ENCODE peak calls at places on chromosome 1, in four cellular contexts. E, T, D and O are unnamed samples. For H3K9me3, the result is how much of the 10 kb centered on the place peaks cover.

GRCh38 chr1:227792216-227793078 is 23.0 kb upstream of the PRSS38 start:
- DNase-seq in D (no peak), E (no peak), T (no peak), O (no peak)

GRCh38 chr1:207058878-207059867 is 6.1 kb downstream of the PFKFB2 start:
- DNase-seq in D (peak), E (no peak), T (no peak), O (no peak)

GRCh38 chr1:36605942-36606690 is 123.4 kb upstream of the CSF3R start:
- DNase-seq in E (no peak), D (no peak), T (no peak), O (no peak)

GRCh38 chr1:10692401-10693021 is 103.9 kb downstream of the CASZ1 start:
- DNase-seq in T (no peak), E (peak), D (peak), O (peak)

GRCh38 chr1:9687120-9687875 is 35.8 kb downstream of the PIK3CD start:
- DNase-seq in T (peak), D (peak), E (peak), O (peak)

GRCh38 chr1:222634180-222635013 is 16.5 kb downstream of the MIA3 start:
- DNase-seq in D (peak), T (peak), E (peak), O (peak)

GRCh38 chr1:217535601-217536377 is 95.1 kb downstream of the GPATCH2 start:
- DNase-seq in T (no peak), E (no peak), D (no peak), O (no peak)

GRCh38 chr1:203428981-203429599 is 46.5 kb upstream of the PRELP start:
- DNase-seq in E (no peak), T (no peak), D (no peak), O (no peak)

GRCh38 chr1:51189421-51190073 is 46.5 kb upstream of the RNF11 start:
- DNase-seq in D (no peak), T (peak), E (no peak), O (peak)

GRCh38 chr1:45272943-45273342 is 53.8 kb upstream of the HPDL start:
- DNase-seq in D (no peak), T (peak), E (no peak), O (no peak)

GRCh38 chr1:76410499-76410898 is 336.0 kb downstream of the ST6GALNAC3 start:
- DNase-seq in T (no peak), E (no peak), D (no peak), O (no peak)

GRCh38 chr1:29120955-29121485 is 2.7 kb downstream of the TMEM200B start:
- DNase-seq in D (peak), E (peak), T (peak), O (peak)

GRCh38 chr1:179187708-179188471 is 41.6 kb downstream of the ABL2 start:
- DNase-seq in E (no peak), D (no peak), T (no peak), O (no peak)

GRCh38 chr1:165129568-165130164 is 226.8 kb downstream of the LMX1A start:
- DNase-seq in D (no peak), E (no peak), T (peak), O (no peak)

GRCh38 chr1:26626994-26627393 is 68.8 kb upstream of the ARID1A start:
- DNase-seq in E (no peak), D (no peak), T (peak), O (no peak)

GRCh38 chr1:94039871-94040569 is 80.9 kb downstream of the ABCA4 start:
- DNase-seq in T (peak), E (no peak), D (no peak), O (no peak)

GRCh38 chr1:153775432-153776311 is 465 bp downstream of the SLC27A3 start:
- DNase-seq in T (peak), D (peak), E (peak), O (peak)

GRCh38 chr1:214072758-214073157 is 85.0 kb downstream of the PROX1 start:
- DNase-seq in D (no peak), T (no peak), E (no peak), O (no peak)

GRCh38 chr1:210292276-210292851 is 36.3 kb upstream of the HHAT start:
- DNase-seq in E (no peak), D (peak), T (peak), O (no peak)
- TF ChIP-seq CTCF in E (no peak), D (no peak), T (no peak), O (no peak)

GRCh38 chr1:152623203-152623844 is 421 bp upstream of the LCE3A start:
- DNase-seq in T (no peak), D (no peak), E (no peak), O (no peak)
- H3K9me3 ChIP-seq in T (under half), D (under half), E (under half), O (under half)

GRCh38 chr1:85280636-85281035 is 4.2 kb upstream of the BCL10 start:
- DNase-seq in D (no peak), T (peak), E (no peak), O (no peak)

GRCh38 chr1:85279463-85280080 is 3.1 kb upstream of the BCL10 start:
- DNase-seq in E (no peak), D (no peak), T (no peak), O (no peak)

GRCh38 chr1:85283475-85284199 is 7.2 kb upstream of the BCL10 start:
- DNase-seq in D (no peak), T (no peak), E (no peak), O (no peak)

GRCh38 chr1:85284202-85284601 is 7.8 kb upstream of the BCL10 start:
- DNase-seq in D (no peak), E (no peak), T (no peak), O (no peak)

GRCh38 chr1:85282424-85282823 is 6.0 kb upstream of the BCL10 start:
- DNase-seq in D (no peak), T (no peak), E (no peak), O (no peak)
- TF ChIP-seq CTCF in D (no peak), T (no peak), E (no peak), O (no peak)

GRCh38 chr1:2935766-2936390 is 85.4 kb upstream of the ACTRT2 start:
- DNase-seq in E (no peak), T (no peak), D (no peak), O (no peak)

GRCh38 chr1:2940178-2940577 is 81.1 kb upstream of the ACTRT2 start:
- DNase-seq in E (no peak), D (no peak), T (no peak), O (no peak)

GRCh38 chr1:2936568-2937515 is 84.4 kb upstream of the ACTRT2 start:
- DNase-seq in D (no peak), E (no peak), T (no peak), O (no peak)

GRCh38 chr1:2939041-2939552 is 82.2 kb upstream of the ACTRT2 start:
- DNase-seq in D (no peak), T (no peak), E (no peak), O (no peak)

DNA sequence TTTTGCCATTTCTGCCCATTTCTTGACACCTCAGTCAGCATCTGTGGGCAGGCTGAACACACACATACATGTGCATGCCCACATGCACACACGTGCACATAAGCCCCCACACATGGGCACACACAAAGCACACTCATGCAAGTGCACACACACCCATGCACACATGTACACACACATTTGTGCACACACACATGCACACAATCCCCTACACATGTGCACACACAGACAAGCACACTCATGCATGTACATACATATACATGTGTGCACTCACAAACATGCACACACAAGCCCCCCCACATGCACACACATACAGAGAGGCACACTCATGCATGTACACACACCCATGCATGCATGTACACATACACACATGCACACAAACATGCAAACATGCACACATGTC is 83.5 kb upstream of the ACTRT2 start:
- DNase-seq in T (no peak), D (no peak), E (no peak), O (no peak)
- H3K9me3 ChIP-seq in T (under half), D (under half), E (under half), O (under half)